ENCODE peak calls at places on chromosomes 4 and X, in eight cellular contexts. Q is endothelial cell of umbilical vein, O is ascending aorta, C is GM20000, M is foreskin keratinocyte, I is AG09309, A is cardiac muscle cell, T is SK-N-SH. N is an unnamed sample.

GRCh38 chr4:156672924-156673323 is 298.7 kb downstream of the PDGFC start:
- DNase-seq in A (no peak), O (no peak), C (no peak), T (no peak), I (peak), Q (no peak), M (peak), N (no peak)

GRCh38 chrX:111490683-111491082 is 20.8 kb upstream of the SERTM2 start:
- DNase-seq in M (no peak), C (no peak), A (no peak), O (no peak), Q (no peak), T (no peak), I (no peak), N (no peak)

GRCh38 chr4:183906736-183907651 is 1.9 kb downstream of the STOX2 start:
- DNase-seq in T (peak), I (no peak), Q (no peak), O (no peak), C (no peak), A (peak), M (no peak), N (no peak)

GRCh38 chr4:52925531-52925968 is 63.4 kb downstream of the RASL11B start:
- DNase-seq in T (no peak), M (no peak), O (no peak), I (no peak), C (no peak), A (peak), Q (no peak), N (no peak)

GRCh38 chrX:57121162-57121741 is at the start of gene SPIN2B:
- DNase-seq in C (peak), I (peak), O (peak), M (peak), Q (peak), T (peak), A (peak), N (peak)

GRCh38 chr4:156053174-156053573 is 99.5 kb upstream of the CTSO start:
- DNase-seq in O (no peak), Q (no peak), A (no peak), C (no peak), T (no peak), I (no peak), M (peak), N (no peak)

GRCh38 chr4:8385611-8386010 is 54.9 kb downstream of the ACOX3 start:
- DNase-seq in C (no peak), T (peak), I (no peak), O (no peak), A (no peak), Q (no peak), M (no peak), N (no peak)

GRCh38 chr4:78656968-78657445 is 105.4 kb downstream of the ANXA3 start:
- DNase-seq in A (no peak), C (no peak), M (no peak), I (no peak), Q (peak), O (no peak), T (no peak), N (no peak)

GRCh38 chr4:40502936-40503335 is 126.7 kb downstream of the RBM47 start:
- DNase-seq in T (no peak), O (no peak), Q (no peak), M (no peak), C (peak), I (no peak), A (peak), N (no peak)

GRCh38 chrX:104195489-104196084 is 29.3 kb downstream of the FAM199X start:
- DNase-seq in M (no peak), Q (peak), I (peak), T (peak), C (peak), A (peak), O (no peak), N (no peak)

GRCh38 chr4:48705609-48706008 is 74.5 kb downstream of the FRYL start:
- DNase-seq in M (no peak), I (no peak), O (no peak), Q (no peak), C (no peak), T (no peak), A (no peak), N (no peak)

GRCh38 chrX:134251241-134251640 is 14.3 kb downstream of the CCDC160 start:
- DNase-seq in Q (no peak), M (no peak), T (no peak), C (no peak), O (no peak), A (no peak), I (no peak), N (no peak)

GRCh38 chrX:134255555-134255954 is 18.6 kb downstream of the CCDC160 start:
- DNase-seq in Q (no peak), M (no peak), C (no peak), A (no peak), T (no peak), O (no peak), I (no peak), N (no peak)

GRCh38 chrX:134254511-134254910 is 17.5 kb downstream of the CCDC160 start:
- DNase-seq in T (no peak), A (no peak), M (no peak), Q (no peak), C (no peak), O (no peak), I (no peak), N (no peak)

GRCh38 chrX:134258202-134258601 is 21.2 kb downstream of the CCDC160 start:
- DNase-seq in O (no peak), Q (no peak), A (no peak), M (no peak), C (no peak), T (no peak), I (no peak), N (no peak)

DNA sequence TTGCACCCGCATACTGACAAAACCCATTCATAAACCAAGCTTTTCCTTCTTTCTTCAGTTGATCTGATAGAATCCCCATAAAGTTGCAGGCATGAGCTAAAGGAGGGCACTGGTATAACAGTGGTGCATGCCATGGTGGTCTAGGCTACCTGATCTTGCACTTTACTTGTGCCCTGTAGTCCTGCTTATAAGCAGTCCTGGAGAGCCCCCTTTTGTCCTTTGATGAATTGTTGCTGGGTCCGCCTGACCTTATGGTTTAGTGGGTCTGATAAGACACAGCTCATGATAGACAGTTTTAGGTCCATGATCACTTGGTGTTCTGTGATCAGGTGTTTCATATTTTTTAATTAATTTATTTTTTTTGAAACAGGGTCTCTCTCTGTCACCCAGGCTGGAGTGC is 19.7 kb downstream of the CCDC160 start:
- DNase-seq in Q (no peak), T (no peak), M (no peak), I (no peak), C (no peak), O (no peak), A (no peak), N (no peak)
- TF ChIP-seq CTCF in Q (no peak), T (no peak), M (no peak), I (no peak), C (no peak), O (no peak), A (no peak), N (no peak)

GRCh38 chrX:14697453-14697852 is 168.1 kb downstream of the GLRA2 start:
- DNase-seq in M (no peak), A (peak), C (peak), I (no peak), O (no peak), Q (peak), T (peak), N (no peak)
- TF ChIP-seq CTCF in M (peak), A (peak), C (no peak), I (peak), O (no peak), Q (peak), T (peak), N (no peak)

GRCh38 chrX:13855689-13856425 is 39.0 kb upstream of the GPM6B start:
- DNase-seq in I (no peak), T (no peak), Q (no peak), A (no peak), O (no peak), C (no peak), M (no peak), N (no peak)
- TF ChIP-seq CTCF in I (no peak), T (no peak), Q (no peak), A (no peak), O (no peak), C (no peak), M (no peak), N (no peak)

GRCh38 chr4:74536557-74536956 is 91.6 kb downstream of the AREG start:
- DNase-seq in Q (peak), C (no peak), O (no peak), M (no peak), I (no peak), T (no peak), A (peak), N (no peak)
- TF ChIP-seq CTCF in Q (no peak), C (no peak), O (no peak), M (peak), I (peak), T (peak), A (peak), N (peak)

GRCh38 chrX:72297953-72298730 is 7.6 kb downstream of the CITED1 start:
- DNase-seq in M (no peak), T (peak), Q (no peak), C (peak), O (no peak), A (peak), I (no peak), N (no peak)
- TF ChIP-seq CTCF in M (peak), T (peak), Q (peak), C (peak), O (no peak), A (peak), I (peak), N (no peak)

GRCh38 chrX:109732780-109733657 is at the start of gene ACSL4:
- DNase-seq in T (peak), A (peak), C (peak), I (peak), M (peak), Q (peak), O (peak), N (peak)
- TF ChIP-seq CTCF in T (no peak), A (no peak), C (no peak), I (no peak), M (no peak), Q (no peak), O (no peak), N (no peak)

GRCh38 chr4:7135389-7135746 is 57.0 kb upstream of the SORCS2 start:
- DNase-seq in I (no peak), O (no peak), Q (peak), M (no peak), C (no peak), A (peak), T (no peak), N (no peak)
- TF ChIP-seq CTCF in I (no peak), O (no peak), Q (no peak), M (no peak), C (no peak), A (no peak), T (no peak), N (no peak)

GRCh38 chr4:122577808-122578781 is 42.8 kb downstream of the IL21 start:
- DNase-seq in Q (peak), O (no peak), A (peak), T (peak), I (no peak), C (peak), M (no peak), N (no peak)
- TF ChIP-seq CTCF in Q (peak), O (no peak), A (peak), T (peak), I (peak), C (peak), M (peak), N (no peak)

GRCh38 chrX:128464091-128464490 is 411.9 kb upstream of the ACTRT1 start:
- DNase-seq in T (no peak), O (no peak), I (no peak), A (no peak), C (no peak), M (peak), Q (no peak), N (no peak)
- TF ChIP-seq CTCF in T (no peak), O (no peak), I (no peak), A (no peak), C (no peak), M (no peak), Q (no peak), N (no peak)

GRCh38 chrX:131752493-131753198 is 208.8 kb downstream of the OR13H1 start:
- DNase-seq in A (no peak), C (no peak), I (no peak), M (no peak), Q (no peak), O (peak), T (peak), N (no peak)
- TF ChIP-seq CTCF in A (no peak), C (no peak), I (peak), M (no peak), Q (no peak), O (no peak), T (peak), N (no peak)